ENCODE peak calls at places on chromosome 11, in ten cellular contexts. A is epithelial cell of esophagus; U is left ventricle myocardium inferior; F is upper lobe of right lung; J is CD4-positive, alpha-beta T cell; Y is lung; O is transverse colon; B is body of pancreas; R is BE2C; C is WTC11. P is an unnamed sample.

GRCh38 chr11:108886608-108887007 is 221.7 kb downstream of the DDX10 start:
- DNase-seq in A (peak), U (no peak), F (no peak), J (no peak), Y (no peak), O (no peak), B (no peak), R (no peak), C (no peak), P (no peak)

GRCh38 chr11:72069200-72069599 is 11.1 kb downstream of the NUMA1 start:
- DNase-seq in A (no peak), U (no peak), F (no peak), J (no peak), Y (no peak), O (no peak), B (no peak), R (no peak), C (no peak), P (no peak)

GRCh38 chr11:106424111-106424510 is 346.6 kb downstream of the AASDHPPT start:
- DNase-seq in A (peak), U (no peak), F (no peak), J (no peak), Y (no peak), O (no peak), B (no peak), R (no peak), C (no peak), P (no peak)

GRCh38 chr11:36075053-36075452 is 131.2 kb downstream of the LDLRAD3 start:
- DNase-seq in A (peak), U (no peak), F (no peak), J (no peak), Y (no peak), O (no peak), B (no peak), R (no peak), C (no peak), P (no peak)

GRCh38 chr11:133508448-133508847 is 23.9 kb downstream of the OPCML start:
- DNase-seq in A (no peak), U (peak), F (no peak), J (no peak), Y (no peak), O (no peak), B (no peak), R (no peak), C (no peak), P (no peak)

GRCh38 chr11:133713406-133713805 is 131.9 kb downstream of the SPATA19 start:
- DNase-seq in A (no peak), U (no peak), F (no peak), J (no peak), Y (no peak), O (no peak), B (no peak), R (no peak), C (no peak), P (no peak)

GRCh38 chr11:8339592-8340022 is 75.9 kb upstream of the LMO1 start:
- DNase-seq in A (no peak), U (no peak), F (no peak), J (no peak), Y (no peak), O (no peak), B (no peak), R (no peak), C (peak), P (no peak)

GRCh38 chr11:67732045-67732787 is 57.8 kb upstream of the ALDH3B2 start:
- DNase-seq in A (no peak), U (no peak), F (no peak), J (peak), Y (no peak), O (no peak), B (peak), R (peak), C (peak), P (no peak)

GRCh38 chr11:81644239-81644840 is 1089.3 kb downstream of the FAM181B start:
- DNase-seq in A (peak), U (no peak), F (no peak), J (no peak), Y (no peak), O (no peak), B (peak), R (peak), C (peak), P (no peak)

GRCh38 chr11:95565692-95566091 is 223.9 kb downstream of the FAM76B start:
- DNase-seq in A (no peak), U (no peak), F (no peak), J (no peak), Y (no peak), O (no peak), B (no peak), R (no peak), C (no peak), P (no peak)

GRCh38 chr11:119169272-119169719 is 771 bp downstream of the NLRX1 start:
- DNase-seq in A (peak), U (peak), F (peak), J (no peak), Y (peak), O (no peak), B (peak), R (no peak), C (peak), P (no peak)

GRCh38 chr11:7454854-7455253 is 30.5 kb upstream of the OLFML1 start:
- DNase-seq in A (no peak), U (no peak), F (no peak), J (no peak), Y (no peak), O (no peak), B (no peak), R (no peak), C (no peak), P (no peak)

GRCh38 chr11:111386611-111387150 is 7.6 kb upstream of the POU2AF1 start:
- DNase-seq in A (peak), U (no peak), F (no peak), J (no peak), Y (no peak), O (no peak), B (no peak), R (no peak), C (no peak), P (no peak)

GRCh38 chr11:56698795-56699194 is at the start of gene OR9G1:
- DNase-seq in A (no peak), U (no peak), F (no peak), J (no peak), Y (no peak), O (no peak), B (no peak), R (no peak), C (no peak), P (no peak)

GRCh38 chr11:106399075-106399500 is 321.6 kb downstream of the AASDHPPT start:
- DNase-seq in A (peak), U (no peak), F (no peak), J (no peak), Y (peak), O (no peak), B (peak), R (no peak), C (no peak), P (no peak)

GRCh38 chr11:25163421-25163820 is 666.6 kb downstream of the LUZP2 start:
- DNase-seq in A (no peak), U (no peak), F (no peak), J (no peak), Y (no peak), O (no peak), B (no peak), R (no peak), C (no peak), P (no peak)

GRCh38 chr11:76361773-76362172 is 19.2 kb downstream of the THAP12 start:
- DNase-seq in A (no peak), U (no peak), F (no peak), J (no peak), Y (no peak), O (no peak), B (no peak), R (no peak), C (no peak), P (no peak)

GRCh38 chr11:18865261-18865660 is 73.7 kb upstream of the PTPN5 start:
- DNase-seq in A (no peak), U (no peak), F (no peak), J (no peak), Y (no peak), O (no peak), B (no peak), R (no peak), C (no peak), P (no peak)

GRCh38 chr11:77189588-77190210 is 61.7 kb downstream of the MYO7A start:
- DNase-seq in A (no peak), U (no peak), F (no peak), J (no peak), Y (no peak), O (no peak), B (no peak), R (no peak), C (no peak), P (no peak)

GRCh38 chr11:113247231-113247630 is 67.2 kb upstream of the TTC12 start:
- DNase-seq in A (no peak), U (no peak), F (no peak), J (no peak), Y (no peak), O (no peak), B (no peak), R (no peak), C (no peak), P (no peak)

GRCh38 chr11:10818594-10818993 is 9.9 kb upstream of the EIF4G2 start:
- DNase-seq in A (peak), U (no peak), F (no peak), J (no peak), Y (no peak), O (no peak), B (no peak), R (no peak), C (no peak), P (no peak)

GRCh38 chr11:82494988-82495432 is 238.7 kb downstream of the FAM181B start:
- DNase-seq in A (peak), U (no peak), F (no peak), J (no peak), Y (no peak), O (no peak), B (peak), R (peak), C (peak), P (no peak)

GRCh38 chr11:119015054-119015611 is 3.0 kb downstream of the RPS25 start:
- DNase-seq in A (peak), U (no peak), F (no peak), J (no peak), Y (no peak), O (no peak), B (no peak), R (no peak), C (no peak), P (no peak)

GRCh38 chr11:65377036-65377435 is 5.4 kb downstream of the SLC25A45 start:
- DNase-seq in A (no peak), U (no peak), F (peak), J (no peak), Y (no peak), O (no peak), B (no peak), R (peak), C (no peak), P (no peak)

GRCh38 chr11:18804621-18805020 is 13.0 kb upstream of the PTPN5 start:
- DNase-seq in A (peak), U (no peak), F (no peak), J (no peak), Y (no peak), O (no peak), B (no peak), R (no peak), C (no peak), P (no peak)

GRCh38 chr11:129728571-129728970 is 87.1 kb upstream of the TMEM45B start:
- DNase-seq in A (peak), U (no peak), F (no peak), J (no peak), Y (no peak), O (no peak), B (peak), R (no peak), C (no peak), P (no peak)

GRCh38 chr11:122198291-122198983 is 82.4 kb upstream of the BLID start:
- DNase-seq in A (no peak), U (no peak), F (no peak), J (no peak), Y (no peak), O (no peak), B (no peak), R (no peak), C (no peak), P (no peak)

GRCh38 chr11:34809191-34810106 is 106.7 kb downstream of the APIP start:
- DNase-seq in A (peak), U (no peak), F (no peak), J (no peak), Y (no peak), O (no peak), B (no peak), R (no peak), C (no peak), P (no peak)

GRCh38 chr11:43573873-43574272 is 106.7 kb upstream of the HSD17B12 start:
- DNase-seq in A (no peak), U (no peak), F (no peak), J (no peak), Y (no peak), O (no peak), B (no peak), R (no peak), C (no peak), P (no peak)

DNA sequence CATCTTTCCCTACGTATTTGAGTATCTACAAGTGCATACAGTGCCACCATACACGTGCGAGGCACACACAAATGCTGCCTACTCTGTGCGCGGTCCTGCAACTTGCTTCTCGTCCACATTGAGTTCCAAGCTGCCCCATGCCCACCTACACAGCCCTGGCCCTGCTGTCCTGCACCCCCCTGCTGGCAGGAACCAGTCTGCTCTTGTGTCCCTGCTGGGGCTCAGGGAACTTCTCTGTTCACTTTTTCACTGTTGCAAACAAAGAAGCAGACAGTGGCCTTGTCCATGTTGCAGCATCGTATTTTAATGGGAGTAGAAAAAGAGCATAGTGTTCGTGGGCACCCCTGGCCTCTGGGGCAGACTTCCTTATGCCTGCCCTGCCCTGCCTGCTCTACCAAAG is 14.0 kb downstream of the CPT1A start:
- DNase-seq in A (no peak), U (no peak), F (no peak), J (no peak), Y (no peak), O (no peak), B (no peak), R (no peak), C (no peak), P (no peak)
- TF ChIP-seq CTCF in A (no peak), U (no peak), F (peak), J (no peak), Y (no peak), O (no peak), B (no peak), R (no peak), C (no peak), P (no peak)

GRCh38 chr11:2833938-2834892 is 51.4 kb downstream of the CDKN1C start:
- DNase-seq in A (no peak), U (no peak), F (no peak), J (no peak), Y (no peak), O (no peak), B (no peak), R (no peak), C (no peak), P (no peak)
- TF ChIP-seq CTCF in A (no peak), U (no peak), F (no peak), J (no peak), Y (no peak), O (no peak), B (no peak), R (no peak), C (no peak), P (no peak)

DNA sequence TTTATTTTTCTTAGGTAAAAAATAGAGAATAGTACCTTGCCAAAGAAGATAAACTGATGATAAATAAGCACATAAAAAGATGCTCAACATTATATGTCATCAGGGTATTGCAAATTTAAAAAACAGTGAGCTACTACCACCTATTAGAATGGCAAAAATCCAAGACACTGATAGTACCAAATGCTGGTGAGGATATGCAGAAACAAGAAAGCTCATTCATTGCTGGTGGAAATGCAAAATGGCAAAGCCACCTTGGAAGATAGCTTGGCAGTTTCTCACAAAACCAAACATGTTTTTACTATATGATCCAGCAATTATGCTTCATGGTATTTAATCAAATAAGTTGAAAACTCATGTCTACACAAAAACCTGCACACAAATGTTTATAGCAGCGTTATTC is 46.4 kb upstream of the EED start:
- DNase-seq in A (no peak), U (no peak), F (no peak), J (no peak), Y (no peak), O (no peak), B (no peak), R (no peak), C (no peak), P (no peak)
- TF ChIP-seq CTCF in A (no peak), U (no peak), F (no peak), J (no peak), Y (no peak), O (no peak), B (no peak), R (no peak), C (no peak), P (no peak)

GRCh38 chr11:92960886-92961285 is 8.6 kb upstream of the MTNR1B start:
- DNase-seq in A (no peak), U (no peak), F (no peak), J (no peak), Y (no peak), O (no peak), B (no peak), R (no peak), C (no peak), P (no peak)
- TF ChIP-seq CTCF in A (no peak), U (no peak), F (no peak), J (no peak), Y (no peak), O (no peak), B (no peak), R (no peak), C (no peak), P (no peak)

DNA sequence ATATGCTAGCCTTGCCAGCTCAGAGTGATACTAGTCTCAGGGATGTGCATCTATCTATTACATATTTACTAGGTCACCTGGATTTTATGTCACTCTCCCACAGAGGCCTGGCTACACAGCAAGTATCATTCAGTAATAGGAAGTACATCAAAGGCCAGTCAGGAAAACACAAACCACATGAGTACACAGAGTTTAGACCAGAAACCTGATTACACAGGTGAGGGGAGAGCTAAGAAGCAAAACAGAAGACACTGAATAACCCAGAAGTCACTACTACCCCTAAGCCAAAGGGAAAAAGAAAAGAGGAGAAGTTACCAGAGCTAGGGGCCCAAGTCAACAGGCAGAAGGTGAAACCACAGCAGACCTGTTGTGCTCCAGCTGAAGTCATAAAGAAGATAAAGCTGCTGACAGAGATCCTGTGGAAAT is 13.3 kb downstream of the LPXN start:
- DNase-seq in A (no peak), U (no peak), F (no peak), J (no peak), Y (no peak), O (no peak), B (no peak), R (no peak), C (no peak), P (no peak)
- TF ChIP-seq CTCF in A (no peak), U (no peak), F (no peak), J (no peak), Y (no peak), O (no peak), B (no peak), R (no peak), C (no peak), P (no peak)

DNA sequence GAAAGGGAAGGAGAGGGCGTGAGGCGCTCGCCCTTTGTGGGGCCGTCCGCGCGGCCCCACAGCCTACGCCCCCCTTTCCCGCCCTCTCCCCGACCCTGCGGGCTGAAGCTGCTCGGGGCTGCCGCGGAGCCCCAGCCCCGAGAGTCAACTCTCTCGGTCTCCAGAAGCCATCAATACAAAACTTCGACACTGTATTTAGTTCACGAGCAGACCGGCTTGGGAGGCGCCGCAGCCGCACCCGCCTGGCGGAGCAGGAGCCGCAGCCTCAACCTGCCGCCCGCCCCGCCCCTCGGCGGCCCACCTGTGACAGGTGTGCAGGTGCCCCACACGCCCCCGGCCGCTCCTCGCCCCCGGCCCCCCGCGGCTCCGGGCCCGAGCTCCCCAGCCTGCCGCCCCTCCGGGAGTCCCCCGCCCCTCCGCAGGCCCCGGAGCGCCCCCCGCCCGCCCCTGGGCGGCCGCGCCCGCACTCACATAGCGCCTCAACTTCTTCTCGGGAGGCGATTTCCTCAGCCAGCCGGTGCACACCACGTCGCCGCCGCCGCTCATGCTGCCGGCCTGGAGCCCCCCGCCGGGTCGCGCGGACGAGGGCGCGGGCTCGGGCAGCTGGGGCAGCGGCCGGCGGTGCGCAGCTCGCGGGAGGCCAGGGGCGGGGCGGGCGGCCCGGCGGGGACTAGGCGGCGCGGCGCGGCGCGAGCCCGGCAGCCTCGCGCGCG is at the start of gene GAB2:
- DNase-seq in A (peak), U (no peak), F (no peak), J (peak), Y (no peak), O (peak), B (peak), R (no peak), C (peak), P (no peak)
- TF ChIP-seq CTCF in A (no peak), U (no peak), F (no peak), J (peak), Y (no peak), O (no peak), B (no peak), R (no peak), C (no peak), P (no peak)

DNA sequence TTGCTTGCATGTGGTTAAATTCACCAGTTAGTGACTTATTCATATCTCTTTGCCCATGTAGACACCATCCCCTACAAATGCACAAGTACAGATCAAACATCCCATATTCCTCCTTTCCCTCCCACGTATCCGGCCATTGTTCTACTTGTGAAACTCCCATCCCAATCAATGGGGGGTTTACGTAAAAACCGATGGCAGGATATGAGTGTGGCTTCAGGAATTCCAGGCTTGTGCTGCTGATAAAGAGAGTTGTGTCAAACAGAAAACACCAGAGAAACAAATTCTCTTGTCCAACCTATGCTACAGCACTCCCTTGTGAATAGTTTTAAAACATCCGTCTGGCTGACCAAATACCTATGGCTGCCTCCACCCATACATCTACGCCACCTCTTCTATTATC is 15.5 kb downstream of the FLI1 start:
- DNase-seq in A (peak), U (no peak), F (no peak), J (no peak), Y (no peak), O (no peak), B (no peak), R (no peak), C (no peak), P (no peak)
- TF ChIP-seq CTCF in A (no peak), U (no peak), F (no peak), J (no peak), Y (no peak), O (no peak), B (no peak), R (no peak), C (no peak), P (no peak)

DNA sequence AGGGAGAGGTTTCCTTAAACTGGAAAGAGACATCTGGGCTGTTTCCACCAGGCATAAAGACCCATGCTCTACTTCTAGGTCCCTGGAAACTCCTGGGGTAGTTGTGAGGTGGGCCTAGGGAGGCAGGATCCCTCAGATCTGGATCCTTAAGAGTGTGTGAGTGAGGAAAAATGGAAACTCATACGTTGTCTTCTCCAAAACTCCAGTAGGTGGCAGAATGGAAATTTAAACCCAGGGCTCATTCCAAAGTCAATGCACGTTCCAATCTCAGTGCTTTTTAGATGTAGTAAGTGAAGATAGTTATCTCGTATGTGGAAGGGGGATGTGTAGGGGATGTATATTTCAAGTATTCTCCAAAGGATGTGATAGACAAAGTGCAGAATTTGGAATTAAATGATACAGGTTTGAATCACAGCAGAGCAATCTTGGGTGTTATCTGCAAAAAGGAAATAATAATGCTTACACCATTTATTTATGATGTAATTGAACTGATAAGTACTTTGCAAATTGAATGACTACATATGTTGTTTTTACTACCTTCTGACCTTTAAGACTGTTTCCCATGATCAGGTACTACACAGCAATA is 13.1 kb upstream of the MMP1 start:
- DNase-seq in A (peak), U (no peak), F (no peak), J (no peak), Y (no peak), O (no peak), B (no peak), R (no peak), C (no peak), P (no peak)
- TF ChIP-seq CTCF in A (peak), U (peak), F (peak), J (no peak), Y (no peak), O (peak), B (peak), R (peak), C (no peak), P (peak)

P was measured in mesothelial cell of epicardium.